ENCODE peak calls at places on chromosomes 6 and 20, in six cellular contexts. Y is GM10248, G is K562, Q is brain microvascular endothelial cell, K is heart right ventricle, E is OCI-LY7. O is an unnamed sample.

GRCh38 chr20:17987988-17988387 is 19.2 kb downstream of the MGME1 start:
- DNase-seq in G (no peak), Q (no peak), K (no peak), Y (no peak), E (no peak), O (no peak)

GRCh38 chr6:72552938-72553337 is 68.9 kb upstream of the KCNQ5 start:
- DNase-seq in Q (peak), Y (no peak), K (no peak), G (no peak), E (no peak), O (no peak)

GRCh38 chr6:87919001-87919400 is 128.6 kb upstream of the SPACA1 start:
- DNase-seq in Q (no peak), K (no peak), G (no peak), Y (no peak), E (peak), O (no peak)

GRCh38 chr20:14896569-14896968 is 559.2 kb upstream of the FLRT3 start:
- DNase-seq in K (no peak), G (no peak), Y (no peak), Q (no peak), E (no peak), O (no peak)

GRCh38 chr6:128803911-128804310 is 79.0 kb upstream of the LAMA2 start:
- DNase-seq in E (no peak), K (no peak), G (no peak), Y (no peak), Q (peak), O (no peak)

GRCh38 chr20:9467995-9468394 is 46.4 kb upstream of the LAMP5 start:
- DNase-seq in K (no peak), E (peak), Y (peak), Q (no peak), G (peak), O (no peak)

GRCh38 chr6:84773431-84774173 is 9.2 kb upstream of the TBX18 start:
- DNase-seq in K (peak), Q (peak), G (no peak), Y (no peak), E (no peak), O (peak)

GRCh38 chr6:24692851-24693592 is 25.9 kb downstream of the C6orf62 start:
- DNase-seq in E (no peak), Y (no peak), K (no peak), G (no peak), Q (no peak), O (no peak)

GRCh38 chr20:25271486-25272222 is 23.8 kb downstream of the PYGB start:
- DNase-seq in G (no peak), E (no peak), Y (no peak), Q (no peak), K (no peak), O (no peak)

GRCh38 chr6:135033238-135033637 is 21.4 kb downstream of the HBS1L start:
- DNase-seq in Y (no peak), Q (no peak), E (no peak), G (no peak), K (no peak), O (no peak)

GRCh38 chr20:58524814-58525213 is 9.6 kb upstream of the APCDD1L start:
- DNase-seq in G (no peak), Q (no peak), E (no peak), Y (no peak), K (no peak), O (no peak)

GRCh38 chr6:1916334-1916985 is 306.7 kb downstream of the FOXC1 start:
- DNase-seq in Q (peak), Y (no peak), K (no peak), G (no peak), E (no peak), O (no peak)

GRCh38 chr6:5547571-5547970 is 286.3 kb downstream of the FARS2 start:
- DNase-seq in G (no peak), Q (no peak), E (no peak), Y (no peak), K (no peak), O (no peak)

GRCh38 chr20:11660673-11661072 is 257.0 kb upstream of the BTBD3 start:
- DNase-seq in Y (no peak), G (no peak), Q (no peak), K (no peak), E (no peak), O (no peak)

GRCh38 chr20:5719861-5720401 is 30.3 kb upstream of the SHLD1 start:
- DNase-seq in Y (no peak), Q (peak), E (no peak), K (no peak), G (peak), O (no peak)

GRCh38 chr6:39451831-39452230 is 129.3 kb upstream of the KCNK16 start:
- DNase-seq in E (peak), Q (no peak), Y (no peak), G (peak), K (no peak), O (no peak)

GRCh38 chr6:114520976-114521375 is 178.2 kb upstream of the HS3ST5 start:
- DNase-seq in Q (no peak), Y (no peak), K (no peak), E (no peak), G (no peak), O (no peak)

GRCh38 chr20:57480444-57481152 is 44.3 kb downstream of the CTCFL start:
- DNase-seq in Y (peak), Q (no peak), K (no peak), E (peak), G (no peak), O (no peak)

GRCh38 chr6:106255306-106255705 is 70.3 kb downstream of the ATG5 start:
- DNase-seq in E (no peak), Y (no peak), Q (no peak), G (no peak), K (no peak), O (no peak)

GRCh38 chr6:164756142-164756541 is 553.3 kb downstream of the C6orf118 start:
- DNase-seq in Q (no peak), G (no peak), Y (no peak), E (no peak), K (no peak), O (no peak)

GRCh38 chr20:3813758-3814581 is 6.4 kb upstream of the AP5S1 start:
- DNase-seq in Y (no peak), E (no peak), G (peak), K (no peak), Q (no peak), O (no peak)

GRCh38 chr20:59010321-59010994 is 3.4 kb upstream of the CTSZ start:
- DNase-seq in G (no peak), K (no peak), E (peak), Q (no peak), Y (no peak), O (no peak)

GRCh38 chr6:56450882-56451739 is 191.6 kb downstream of the DST start:
- DNase-seq in E (no peak), Q (peak), G (no peak), Y (no peak), K (peak), O (no peak)

GRCh38 chr6:17490724-17491123 is 97.3 kb downstream of the CAP2 start:
- DNase-seq in K (no peak), E (no peak), Q (no peak), G (no peak), Y (no peak), O (no peak)

GRCh38 chr6:144718431-144718830 is 433.3 kb downstream of the UTRN start:
- DNase-seq in E (no peak), K (no peak), Y (no peak), Q (peak), G (no peak), O (no peak)

DNA sequence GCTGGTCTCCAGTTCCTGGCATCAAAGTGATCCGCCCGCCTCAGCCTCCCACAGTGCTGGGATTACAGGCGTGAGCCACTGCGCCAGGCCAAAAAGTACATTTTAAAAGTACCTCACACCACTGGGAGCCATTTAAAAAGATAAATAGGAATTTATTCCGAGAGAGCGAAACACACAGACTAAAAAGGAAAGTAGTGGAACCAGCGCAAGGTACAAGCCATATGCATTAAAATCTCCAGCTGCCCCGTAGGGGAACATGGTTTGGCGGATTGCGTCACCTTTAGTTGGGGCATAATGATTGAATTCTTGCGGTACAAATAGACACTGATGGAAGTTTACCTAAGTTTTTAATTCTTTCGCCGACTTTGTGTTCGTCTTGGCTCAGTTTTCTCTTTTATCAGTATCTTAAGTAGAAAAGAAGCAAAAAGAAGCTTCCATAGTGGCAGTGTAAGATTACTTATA is 1.3 kb downstream of the RAD21L1 start:
- DNase-seq in Q (no peak), E (no peak), G (no peak), Y (no peak), K (no peak), O (no peak)
- TF ChIP-seq CTCF in Q (no peak), E (no peak), G (no peak), Y (no peak), K (no peak), O (no peak)

GRCh38 chr6:111564482-111564945 is 41.2 kb downstream of the TRAF3IP2 start:
- DNase-seq in K (no peak), E (no peak), Y (no peak), G (no peak), Q (no peak), O (no peak)

GRCh38 chr6:111566873-111567517 is 38.7 kb downstream of the TRAF3IP2 start:
- DNase-seq in Y (no peak), G (no peak), K (no peak), Q (no peak), E (no peak), O (no peak)

GRCh38 chr6:111563581-111563980 is 42.1 kb downstream of the TRAF3IP2 start:
- DNase-seq in G (no peak), Q (no peak), K (no peak), E (no peak), Y (no peak), O (no peak)

GRCh38 chr6:111566222-111566717 is 39.4 kb downstream of the TRAF3IP2 start:
- DNase-seq in K (no peak), Q (no peak), Y (no peak), G (no peak), E (peak), O (no peak)

GRCh38 chr6:111565316-111566221 is 40.1 kb downstream of the TRAF3IP2 start:
- DNase-seq in Y (peak), G (no peak), K (no peak), E (peak), Q (no peak), O (no peak)
- TF ChIP-seq CTCF in Y (peak), G (peak), K (no peak), E (peak), Q (peak), O (peak)

DNA sequence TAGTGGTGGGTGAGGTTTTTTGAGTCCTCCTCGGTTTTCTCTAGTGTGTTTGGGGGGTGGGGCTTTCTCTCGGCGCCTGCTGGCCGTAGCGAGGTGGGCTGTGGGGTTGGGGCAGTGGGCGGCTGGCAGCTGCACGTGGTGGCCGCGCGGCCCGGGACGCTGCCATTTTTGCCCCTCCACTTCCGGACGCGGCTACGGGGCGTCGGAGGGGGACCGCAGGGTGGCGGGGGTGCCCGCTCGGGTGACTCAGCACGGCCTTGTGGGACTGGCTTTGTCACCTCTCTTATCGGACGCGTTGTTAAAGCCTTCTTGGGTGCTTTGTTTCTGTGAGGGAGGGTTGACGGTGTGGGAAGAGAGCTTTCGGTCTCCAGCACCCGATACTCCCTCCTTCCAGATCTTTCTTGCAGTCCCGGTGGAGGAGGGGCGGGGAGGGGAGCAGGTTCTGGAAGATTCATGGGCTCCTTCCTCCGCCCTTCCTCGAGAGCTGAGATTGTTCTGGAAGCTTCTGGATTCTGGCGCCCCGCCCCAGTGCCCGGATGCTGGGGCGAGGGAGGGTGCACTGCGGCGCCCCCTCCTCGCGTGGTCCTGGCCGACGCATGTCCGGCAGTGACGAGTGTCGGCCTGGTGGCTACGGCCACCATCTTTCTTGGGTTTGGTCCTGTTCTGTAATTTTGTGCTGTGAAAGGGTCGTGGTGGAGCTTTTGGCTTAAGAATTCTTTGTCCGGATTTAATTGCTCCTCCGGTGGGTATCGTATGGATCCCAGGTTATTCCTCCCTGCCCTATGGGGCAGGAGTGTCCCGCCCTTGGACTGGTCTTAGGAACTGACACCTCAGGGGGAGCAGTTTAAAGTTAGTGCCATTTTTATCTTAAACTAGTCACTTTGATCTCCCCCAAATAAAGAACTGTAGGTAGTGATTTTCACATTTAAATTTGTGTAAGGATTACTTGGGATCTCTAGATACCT is 719 bp downstream of the HSP90AB1 start:
- DNase-seq in G (peak), Y (no peak), K (peak), E (peak), Q (no peak), O (peak)
- TF ChIP-seq CTCF in G (no peak), Y (no peak), K (no peak), E (no peak), Q (no peak), O (no peak)

DNA sequence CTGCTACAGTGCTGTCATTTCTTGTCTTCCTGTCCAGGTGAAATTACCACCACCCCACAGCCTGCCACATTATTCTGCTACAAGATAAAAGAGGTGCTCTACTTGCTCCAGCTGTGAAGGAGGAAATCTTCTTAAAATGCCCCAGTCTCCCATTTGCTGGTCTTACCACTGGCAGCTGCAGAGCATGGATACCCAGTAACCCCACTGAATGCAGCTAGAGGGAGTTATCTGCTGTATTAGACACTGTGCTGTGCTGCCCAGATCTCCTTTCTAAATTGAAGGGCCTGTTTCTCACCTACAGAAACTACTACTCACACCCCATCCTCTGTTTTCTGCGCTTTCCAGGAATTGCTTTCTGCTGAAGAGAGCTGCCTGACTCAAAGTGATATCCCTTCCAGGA is 517.8 kb downstream of the PKHD1 start:
- DNase-seq in K (no peak), G (no peak), Q (no peak), Y (no peak), E (no peak), O (no peak)
- TF ChIP-seq CTCF in K (no peak), G (no peak), Q (no peak), Y (no peak), E (no peak), O (no peak)

DNA sequence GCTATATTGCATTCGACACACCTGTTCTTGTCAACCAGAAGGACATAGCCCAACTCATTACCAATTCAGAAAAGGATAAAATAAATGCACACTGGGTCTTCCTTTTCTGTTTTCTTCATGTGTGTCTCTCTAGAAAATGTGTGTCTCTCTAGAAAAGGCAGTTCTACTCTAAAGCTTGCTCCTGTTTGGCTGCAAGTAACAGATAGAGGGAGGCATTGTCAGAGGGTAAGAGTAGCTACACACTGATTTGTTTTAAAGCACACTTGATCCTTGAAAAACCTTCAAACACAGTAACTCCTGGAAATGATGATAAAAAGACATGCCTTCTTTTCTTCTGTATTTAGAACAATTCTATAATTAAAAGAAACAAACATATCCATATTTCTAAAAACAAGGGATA is 21.3 kb downstream of the GRM1 start:
- DNase-seq in E (no peak), G (no peak), Q (no peak), Y (no peak), K (no peak), O (no peak)
- TF ChIP-seq CTCF in E (no peak), G (no peak), Q (no peak), Y (no peak), K (no peak), O (no peak)

GRCh38 chr6:147389463-147389862 is 119.0 kb upstream of the SAMD5 start:
- DNase-seq in G (no peak), K (no peak), E (no peak), Y (no peak), Q (no peak), O (no peak)

GRCh38 chr6:147384737-147385710 is 123.5 kb upstream of the SAMD5 start:
- DNase-seq in G (no peak), Q (no peak), Y (no peak), K (no peak), E (no peak), O (no peak)

GRCh38 chr6:147392917-147393625 is 115.4 kb upstream of the SAMD5 start:
- DNase-seq in Y (no peak), E (no peak), K (no peak), Q (no peak), G (no peak), O (no peak)

GRCh38 chr6:147395158-147395557 is 113.3 kb upstream of the SAMD5 start:
- DNase-seq in K (no peak), E (no peak), Y (no peak), Q (peak), G (no peak), O (no peak)

GRCh38 chr6:147390909-147391536 is 117.5 kb upstream of the SAMD5 start:
- DNase-seq in E (peak), Y (no peak), G (no peak), K (no peak), Q (peak), O (no peak)
- TF ChIP-seq CTCF in E (peak), Y (no peak), G (peak), K (peak), Q (peak), O (peak)

GRCh38 chr6:159220093-159220492 is 50.9 kb downstream of the FNDC1 start:
- DNase-seq in Y (no peak), K (no peak), E (no peak), G (no peak), Q (no peak), O (no peak)

GRCh38 chr6:159213401-159213800 is 44.2 kb downstream of the FNDC1 start:
- DNase-seq in G (no peak), K (no peak), Y (no peak), Q (no peak), E (no peak), O (no peak)

GRCh38 chr6:159221486-159222170 is 52.4 kb downstream of the FNDC1 start:
- DNase-seq in Y (no peak), Q (no peak), G (no peak), E (no peak), K (no peak), O (no peak)

GRCh38 chr6:159214281-159214680 is 45.1 kb downstream of the FNDC1 start:
- DNase-seq in K (no peak), Q (no peak), E (no peak), G (no peak), Y (no peak), O (no peak)

DNA sequence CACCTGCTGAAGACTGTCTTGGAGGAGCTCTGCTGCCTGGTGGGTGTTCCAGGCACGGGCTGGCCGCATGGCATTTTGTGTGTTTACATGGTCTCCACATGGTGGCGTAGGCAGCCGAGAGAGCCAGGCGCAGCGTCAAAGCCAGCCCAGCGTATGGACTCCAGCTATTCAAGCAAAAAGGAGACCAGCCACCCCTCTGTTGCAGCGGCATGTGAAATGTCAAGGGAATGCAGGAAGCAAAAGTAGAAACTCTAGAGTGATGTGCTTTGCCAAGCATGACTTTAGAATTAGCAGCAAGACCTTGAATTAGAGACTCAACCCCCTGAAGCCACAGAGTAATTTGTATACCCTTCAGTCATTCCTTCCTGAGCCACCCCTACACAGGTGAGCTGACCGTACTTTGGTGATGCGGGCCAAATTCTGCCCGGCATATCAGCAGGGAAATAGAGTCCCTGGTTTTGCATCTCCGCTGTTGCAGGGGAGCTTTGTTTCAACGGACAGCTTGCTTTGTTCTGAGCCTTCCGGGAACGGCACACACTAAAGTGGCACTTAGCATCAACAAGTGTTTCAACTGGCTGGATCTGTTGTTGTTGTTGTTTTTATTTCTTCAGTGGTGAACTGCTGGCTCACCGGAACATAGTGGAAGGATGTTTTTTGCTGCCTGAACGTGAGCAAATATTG is 48.5 kb downstream of the FNDC1 start:
- DNase-seq in Y (peak), Q (peak), K (no peak), G (peak), E (peak), O (no peak)
- TF ChIP-seq CTCF in Y (peak), Q (peak), K (peak), G (peak), E (peak), O (peak)

O was measured in progenitor cell of endocrine pancreas.